ENCODE peak calls at places on chromosomes 11 and 22, in seven cellular contexts. W is RWPE1, F is colonic mucosa, T is nephron progenitor cell, S is tibial nerve, M is gastrocnemius medialis, K is HFFc6. I is an unnamed sample.

GRCh38 chr22:31754813-31755212 is 994 bp downstream of the DEPDC5 start:
- DNase-seq in W (no peak), F (no peak), T (no peak), S (no peak), M (no peak), K (peak), I (no peak)

GRCh38 chr22:24972369-24972768 is 19.9 kb downstream of the KIAA1671 start:
- DNase-seq in W (no peak), F (no peak), T (no peak), S (no peak), M (no peak), K (no peak), I (no peak)

GRCh38 chr11:120494595-120494994 is 17.0 kb upstream of the GRIK4 start:
- DNase-seq in W (no peak), F (no peak), T (no peak), S (no peak), M (no peak), K (no peak), I (no peak)

GRCh38 chr11:15123849-15124248 is 9.1 kb downstream of the INSC start:
- DNase-seq in W (peak), F (no peak), T (no peak), S (no peak), M (no peak), K (peak), I (no peak)

GRCh38 chr11:87466228-87466627 is 428.5 kb downstream of the TMEM135 start:
- DNase-seq in W (no peak), F (no peak), T (no peak), S (peak), M (no peak), K (peak), I (no peak)

GRCh38 chr22:19121631-19122142 is 525 bp downstream of the DGCR2 start:
- DNase-seq in W (peak), F (peak), T (peak), S (peak), M (peak), K (peak), I (peak)

GRCh38 chr22:26734339-26735018 is 77.1 kb downstream of the MIAT start:
- DNase-seq in W (no peak), F (no peak), T (no peak), S (no peak), M (no peak), K (no peak), I (no peak)

GRCh38 chr11:70378506-70379134 is 19.7 kb upstream of the CTTN start:
- DNase-seq in W (no peak), F (no peak), T (no peak), S (no peak), M (no peak), K (no peak), I (no peak)

GRCh38 chr11:86577663-86578636 is 94.5 kb downstream of the ME3 start:
- DNase-seq in W (peak), F (peak), T (no peak), S (peak), M (peak), K (peak), I (no peak)

GRCh38 chr22:31532060-31532459 is 35.7 kb downstream of the SFI1 start:
- DNase-seq in W (no peak), F (no peak), T (no peak), S (no peak), M (no peak), K (peak), I (no peak)

GRCh38 chr11:10302744-10303557 is 1.9 kb upstream of the ADM start:
- DNase-seq in W (peak), F (peak), T (peak), S (peak), M (peak), K (peak), I (peak)

GRCh38 chr11:38252620-38253019 is 1654.6 kb upstream of the RAG2 start:
- DNase-seq in W (no peak), F (no peak), T (no peak), S (no peak), M (no peak), K (no peak), I (no peak)

GRCh38 chr11:115051938-115052590 is 373.7 kb downstream of the NXPE2 start:
- DNase-seq in W (no peak), F (no peak), T (no peak), S (no peak), M (no peak), K (no peak), I (no peak)

GRCh38 chr11:95074806-95075563 is 8.3 kb downstream of the SRSF8 start:
- DNase-seq in W (no peak), F (peak), T (no peak), S (peak), M (peak), K (no peak), I (no peak)

GRCh38 chr11:96781082-96781481 is 391.3 kb downstream of the JRKL start:
- DNase-seq in W (peak), F (no peak), T (no peak), S (no peak), M (no peak), K (no peak), I (no peak)

GRCh38 chr11:1761110-1761856 is 2.4 kb downstream of the CTSD start:
- DNase-seq in W (no peak), F (no peak), T (no peak), S (no peak), M (peak), K (no peak), I (no peak)

GRCh38 chr11:44823006-44823405 is 96.2 kb downstream of the TSPAN18 start:
- DNase-seq in W (no peak), F (no peak), T (peak), S (no peak), M (no peak), K (no peak), I (peak)
- TF ChIP-seq CTCF in W (no peak), F (no peak), T (no peak), S (no peak), M (no peak), K (peak), I (peak)

GRCh38 chr11:108092134-108092533 is 29.2 kb upstream of the ACAT1 start:
- DNase-seq in W (no peak), F (no peak), T (no peak), S (no peak), M (no peak), K (no peak), I (no peak)

GRCh38 chr11:108093128-108093904 is 28.1 kb upstream of the ACAT1 start:
- DNase-seq in W (no peak), F (no peak), T (no peak), S (no peak), M (no peak), K (peak), I (no peak)

GRCh38 chr11:108101090-108101775 is 20.1 kb upstream of the ACAT1 start:
- DNase-seq in W (no peak), F (no peak), T (no peak), S (no peak), M (no peak), K (no peak), I (no peak)

GRCh38 chr11:108097179-108097578 is 24.2 kb upstream of the ACAT1 start:
- DNase-seq in W (no peak), F (no peak), T (no peak), S (no peak), M (no peak), K (no peak), I (no peak)
- TF ChIP-seq CTCF in W (no peak), F (no peak), T (no peak), S (no peak), M (no peak), K (no peak), I (no peak)

GRCh38 chr22:37388538-37388937 is 38.7 kb downstream of the ELFN2 start:
- DNase-seq in W (no peak), F (no peak), T (no peak), S (no peak), M (no peak), K (no peak), I (no peak)
- TF ChIP-seq CTCF in W (no peak), F (no peak), T (no peak), S (no peak), M (no peak), K (no peak), I (no peak)

GRCh38 chr11:574632-575323 is 1.5 kb upstream of the PHRF1 start:
- DNase-seq in W (no peak), F (no peak), T (no peak), S (no peak), M (no peak), K (no peak), I (no peak)
- TF ChIP-seq CTCF in W (no peak), F (no peak), T (no peak), S (no peak), M (no peak), K (no peak), I (no peak)

GRCh38 chr11:103322861-103323260 is 213.6 kb downstream of the DYNC2H1 start:
- DNase-seq in W (no peak), F (no peak), T (no peak), S (no peak), M (no peak), K (no peak), I (no peak)

GRCh38 chr11:103327721-103328120 is 218.5 kb downstream of the DYNC2H1 start:
- DNase-seq in W (no peak), F (no peak), T (no peak), S (no peak), M (no peak), K (no peak), I (no peak)

GRCh38 chr11:103325686-103326069 is 216.5 kb downstream of the DYNC2H1 start:
- DNase-seq in W (no peak), F (no peak), T (peak), S (no peak), M (no peak), K (no peak), I (peak)

GRCh38 chr11:103326070-103326794 is 217.0 kb downstream of the DYNC2H1 start:
- DNase-seq in W (peak), F (peak), T (peak), S (peak), M (no peak), K (peak), I (peak)
- TF ChIP-seq CTCF in W (peak), F (peak), T (peak), S (peak), M (peak), K (peak), I (peak)

DNA sequence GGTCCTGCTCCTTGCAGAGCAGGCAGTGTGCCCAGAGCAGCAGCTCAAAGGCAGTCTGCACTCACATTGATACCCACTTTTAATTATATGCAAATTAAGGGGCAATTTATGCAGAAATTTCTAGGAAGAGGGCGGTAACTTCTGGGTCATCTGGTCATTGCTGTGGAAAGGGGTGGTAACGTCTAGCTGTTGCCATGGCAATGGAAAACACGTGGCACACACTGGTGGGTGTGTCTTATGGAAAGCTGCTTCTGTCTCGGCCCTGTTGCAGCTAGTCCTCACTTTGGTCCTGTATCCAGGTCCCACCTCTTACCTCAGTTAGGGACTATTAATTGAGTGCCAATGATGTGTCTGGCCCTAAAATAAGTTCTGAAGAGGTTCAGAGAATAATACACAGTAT is 36.9 kb downstream of the BARX2 start:
- DNase-seq in W (no peak), F (peak), T (no peak), S (no peak), M (no peak), K (no peak), I (no peak)
- TF ChIP-seq CTCF in W (no peak), F (no peak), T (no peak), S (no peak), M (no peak), K (no peak), I (no peak)

GRCh38 chr22:38071421-38072321 is 12.3 kb downstream of the SLC16A8 start:
- DNase-seq in W (no peak), F (no peak), T (no peak), S (no peak), M (no peak), K (no peak), I (no peak)
- TF ChIP-seq CTCF in W (no peak), F (no peak), T (no peak), S (no peak), M (no peak), K (peak), I (no peak)